ENCODE peak calls at places on chromosomes 4 and X, in five cellular contexts. Q is left ventricle myocardium inferior, S is RWPE1, K is endodermal cell, U is H1. E is an unnamed sample.

GRCh38 chrX:36721990-36722389 is 286.2 kb upstream of the FAM47C start:
- DNase-seq in Q (no peak), K (no peak), U (no peak), S (no peak), E (no peak)

GRCh38 chr4:145177906-145178538 is 2.4 kb downstream of the OTUD4 start:
- DNase-seq in Q (no peak), U (no peak), S (no peak), K (no peak), E (no peak)

GRCh38 chr4:16237715-16238114 is 11.4 kb upstream of the TAPT1 start:
- DNase-seq in U (no peak), K (no peak), S (no peak), Q (no peak), E (no peak)

GRCh38 chr4:40626183-40626990 is 3.3 kb downstream of the RBM47 start:
- DNase-seq in S (no peak), K (peak; percentile 50), U (no peak), Q (no peak), E (no peak)

GRCh38 chrX:78945186-78945912 is at the start of gene P2RY10:
- DNase-seq in K (no peak), S (no peak), U (no peak), Q (no peak), E (no peak)

GRCh38 chr4:190020790-190021717 is 6.0 kb downstream of the FRG2 start:
- DNase-seq in S (peak; percentile 86), Q (no peak), K (peak; percentile 88), U (no peak), E (no peak)

GRCh38 chr4:24067781-24068193 is 177.9 kb upstream of the PPARGC1A start:
- DNase-seq in S (peak; percentile 25), U (peak; percentile 7), Q (peak; percentile 16), K (peak; percentile 58), E (peak; percentile 67)

GRCh38 chr4:169657470-169658107 is 37.2 kb downstream of the CLCN3 start:
- DNase-seq in Q (no peak), K (no peak), S (no peak), U (no peak), E (no peak)

GRCh38 chr4:38751341-38752043 is 31.3 kb downstream of the TLR10 start:
- DNase-seq in K (no peak), U (no peak), Q (no peak), S (no peak), E (no peak)

GRCh38 chrX:56787734-56788152 is 58.7 kb downstream of the NBDY start:
- DNase-seq in K (no peak), U (no peak), Q (no peak), S (no peak), E (no peak)

GRCh38 chrX:66579219-66579618 is 59.7 kb downstream of the EDA2R start:
- DNase-seq in K (no peak), S (no peak), U (no peak), Q (no peak), E (no peak)

GRCh38 chrX:41666251-41666650 is 22.5 kb upstream of the GPR34 start:
- DNase-seq in S (no peak), Q (no peak), K (no peak), U (no peak), E (no peak)

GRCh38 chr4:184838249-184839074 is 12.7 kb upstream of the ACSL1 start:
- DNase-seq in U (no peak), Q (no peak), S (no peak), K (no peak), E (no peak)

GRCh38 chr4:3470244-3471097 is 7.4 kb downstream of the DOK7 start:
- DNase-seq in K (no peak), Q (peak; percentile 15), U (no peak), S (no peak), E (no peak)

GRCh38 chr4:156188596-156188995 is 234.9 kb upstream of the CTSO start:
- DNase-seq in Q (no peak), S (no peak), U (no peak), K (no peak), E (no peak)

GRCh38 chr4:47837582-47838294 is at the start of gene CORIN:
- DNase-seq in U (no peak), K (peak; percentile 82), S (peak; percentile 20), Q (no peak), E (no peak)

GRCh38 chrX:2578864-2579263 is 78.1 kb upstream of the DHRSX start:
- DNase-seq in S (no peak), U (no peak), Q (no peak), K (no peak), E (no peak)

GRCh38 chr4:158253350-158253980 is 43.2 kb downstream of the TMEM144 start:
- DNase-seq in K (peak; percentile 67), S (peak; percentile 56), Q (no peak), U (no peak), E (no peak)

GRCh38 chr4:7141151-7141550 is 51.2 kb upstream of the SORCS2 start:
- DNase-seq in U (no peak), K (no peak), S (no peak), Q (no peak), E (no peak)

GRCh38 chrX:107447642-107448041 is 1.8 kb upstream of the FRMPD3 start:
- DNase-seq in S (no peak), K (no peak), Q (no peak), U (no peak), E (no peak)

GRCh38 chr4:132332932-132333722 is 816.0 kb upstream of the PCDH10 start:
- DNase-seq in U (no peak), Q (no peak), K (no peak), S (no peak), E (no peak)

GRCh38 chr4:78525559-78525958 is 26.0 kb upstream of the ANXA3 start:
- DNase-seq in U (no peak), S (no peak), Q (no peak), K (no peak), E (no peak)

GRCh38 chrX:10414106-10414824 is 206.1 kb downstream of the MID1 start:
- DNase-seq in Q (no peak), K (no peak), S (no peak), U (no peak), E (no peak)

GRCh38 chr4:173226401-173226888 is 57.8 kb downstream of the GALNT7 start:
- DNase-seq in Q (no peak), S (no peak), K (no peak), U (no peak), E (no peak)

GRCh38 chrX:117996408-117996807 is 120.2 kb downstream of the KLHL13 start:
- DNase-seq in Q (no peak), U (no peak), K (no peak), S (peak; percentile 36), E (no peak)

GRCh38 chrX:7372843-7373525 is 225.0 kb upstream of the PUDP start:
- DNase-seq in Q (no peak), K (no peak), S (peak; percentile 52), U (no peak), E (peak; percentile 10)

GRCh38 chrX:153590961-153591956 is 7.7 kb downstream of the CCNQ start:
- DNase-seq in K (no peak), S (no peak), U (no peak), Q (no peak), E (no peak)

GRCh38 chrX:121886557-121886956 is 839.1 kb downstream of the GLUD2 start:
- DNase-seq in Q (no peak), U (no peak), K (no peak), S (peak; percentile 1), E (no peak)

GRCh38 chr4:19009886-19010285 is 988.3 kb upstream of the LCORL start:
- DNase-seq in K (no peak), S (no peak), Q (no peak), U (no peak), E (no peak)

GRCh38 chr4:122246551-122246950 is 94.4 kb downstream of the BLTP1 start:
- DNase-seq in S (no peak), U (no peak), Q (no peak), K (no peak), E (no peak)

GRCh38 chr4:150462743-150463142 is 119.2 kb upstream of the MAB21L2 start:
- DNase-seq in K (no peak), Q (no peak), S (no peak), U (no peak), E (no peak)

GRCh38 chrX:47568656-47569295 is 7.8 kb downstream of the ARAF start:
- DNase-seq in S (no peak), Q (no peak), U (no peak), K (peak; percentile 81), E (no peak)

DNA sequence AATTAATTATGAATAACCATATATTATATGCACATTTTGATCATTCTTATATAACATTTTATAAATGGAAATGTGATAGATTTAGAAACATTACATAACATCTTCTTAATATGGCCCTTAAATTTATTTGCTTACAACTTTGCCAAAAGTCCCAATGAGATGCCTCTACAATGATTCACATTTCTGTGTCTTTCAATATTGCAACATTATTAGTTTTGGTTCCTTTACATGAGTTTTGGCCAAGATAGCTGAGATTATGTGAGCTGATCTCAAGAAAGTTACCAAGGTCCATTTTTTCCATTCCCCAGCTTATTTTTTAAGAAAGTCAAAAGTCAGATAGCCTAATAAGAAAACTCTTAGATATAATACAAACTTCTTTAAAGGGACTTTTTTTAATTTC is 361.2 kb downstream of the PCDH7 start:
- DNase-seq in U (no peak), K (no peak), Q (no peak), S (no peak), E (no peak)
- H3K27ac ChIP-seq in U (no peak overlapping the region), K (no peak overlapping the region), Q (no peak overlapping the region), S (no peak overlapping the region), E (no peak overlapping the region)

DNA sequence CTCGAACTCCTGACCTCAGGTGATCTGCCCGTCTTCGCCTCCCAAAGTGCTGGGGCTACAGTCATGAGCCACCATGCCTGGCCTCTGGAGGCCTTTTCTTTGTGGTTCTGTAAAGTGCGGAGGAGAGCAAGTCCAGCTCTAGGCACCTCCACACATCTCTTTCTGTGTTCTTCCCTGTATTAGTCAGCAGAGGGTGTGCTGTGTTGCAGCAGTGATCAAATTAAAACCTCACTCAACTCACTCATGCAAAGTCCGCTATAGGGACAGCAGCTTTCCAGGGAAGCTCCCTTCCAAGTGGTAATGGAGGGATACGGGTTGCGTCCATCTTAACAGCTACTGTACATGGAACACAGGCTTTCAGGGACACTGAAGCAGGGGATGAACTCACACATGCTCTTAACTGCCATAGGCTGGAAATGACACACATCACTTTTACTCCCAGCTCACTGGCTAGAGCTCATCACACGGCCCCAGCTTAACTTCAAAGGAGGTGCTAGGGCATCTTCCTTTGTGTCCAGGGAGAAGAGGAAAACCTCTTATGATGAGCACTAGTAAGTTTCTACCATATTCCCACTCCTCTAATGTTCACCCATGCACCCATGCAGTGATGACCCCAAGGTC is 36.0 kb upstream of the CCNG2 start:
- DNase-seq in K (no peak), S (no peak), U (no peak), Q (no peak), E (no peak)
- H3K27ac ChIP-seq in K (no peak overlapping the region), S (no peak overlapping the region), U (no peak overlapping the region), Q (no peak overlapping the region), E (no peak overlapping the region)

GRCh38 chr4:56505269-56506109 is at the start of gene ARL9:
- DNase-seq in S (peak; percentile 52), U (peak; percentile 49), Q (peak; percentile 27), K (peak; percentile 93), E (no peak)
- H3K27ac ChIP-seq in S (peak within 1 kb of the TSS; percentile 55), U (no peak within 1 kb of the TSS), Q (peak within 1 kb of the TSS; percentile 9), K (no peak within 1 kb of the TSS), E (no peak within 1 kb of the TSS)

GRCh38 chr4:99202094-99202493 is 17.0 kb downstream of the ADH6 start:
- DNase-seq in Q (no peak), U (no peak), K (no peak), S (no peak), E (no peak)
- H3K27ac ChIP-seq in Q (peak overlapping the region; percentile 77), U (no peak overlapping the region), K (no peak overlapping the region), S (no peak overlapping the region), E (no peak overlapping the region)

E was measured in epithelial cell of prostate.